ENCODE peak calls at places on chromosomes 6 and 20, in nine cellular contexts. W is AG04450, N is neural progenitor cell, B is astrocyte of the spinal cord, M is BE2C, H is lower leg skin, S is cardiac muscle cell, A is fibroblast of lung, I is adrenal gland. Q is an unnamed sample.

GRCh38 chr6:109713097-109713496 is 22.0 kb downstream of the FIG4 start:
- DNase-seq in W (no peak), N (no peak), B (no peak), M (no peak), H (no peak), S (no peak), A (no peak), I (no peak), Q (no peak)

GRCh38 chr6:114377881-114378280 is 35.1 kb upstream of the HS3ST5 start:
- DNase-seq in W (no peak), N (no peak), B (peak; percentile 3), M (no peak), H (no peak), S (no peak), A (no peak), I (no peak), Q (no peak)

GRCh38 chr20:45758096-45758495 is 33.6 kb downstream of the WFDC3 start:
- DNase-seq in W (no peak), N (no peak), B (no peak), M (no peak), H (no peak), S (no peak), A (no peak), I (no peak), Q (no peak)

GRCh38 chr20:36574278-36575065 is 1.1 kb downstream of the TGIF2 start:
- DNase-seq in W (no peak), N (peak; percentile 74), B (no peak), M (peak; percentile 60), H (no peak), S (peak; percentile 78), A (peak; percentile 23), I (no peak), Q (no peak)

GRCh38 chr20:39624316-39624715 is 662.2 kb downstream of the DHX35 start:
- DNase-seq in W (no peak), N (no peak), B (no peak), M (no peak), H (no peak), S (no peak), A (no peak), I (no peak), Q (no peak)

GRCh38 chr6:52667572-52667971 is 3.3 kb upstream of the TMEM14A start:
- DNase-seq in W (no peak), N (no peak), B (no peak), M (no peak), H (no peak), S (no peak), A (no peak), I (no peak), Q (no peak)

GRCh38 chr20:32191422-32191821 is 16.1 kb downstream of the PLAGL2 start:
- DNase-seq in W (no peak), N (no peak), B (no peak), M (no peak), H (no peak), S (no peak), A (no peak), I (peak; percentile 47), Q (no peak)

GRCh38 chr6:113050010-113050893 is 703.1 kb downstream of the RFPL4B start:
- DNase-seq in W (no peak), N (peak; percentile 8), B (peak; percentile 63), M (no peak), H (no peak), S (peak; percentile 40), A (no peak), I (no peak), Q (no peak)

GRCh38 chr6:4662886-4663285 is 113.3 kb upstream of the CDYL start:
- DNase-seq in W (no peak), N (no peak), B (no peak), M (no peak), H (no peak), S (no peak), A (no peak), I (no peak), Q (no peak)

GRCh38 chr20:1274485-1275313 is 8.6 kb downstream of the SNPH start:
- DNase-seq in W (no peak), N (no peak), B (no peak), M (peak; percentile 59), H (no peak), S (no peak), A (no peak), I (no peak), Q (no peak)

GRCh38 chr6:39599341-39599740 is 125.9 kb downstream of the KIF6 start:
- DNase-seq in W (no peak), N (no peak), B (no peak), M (no peak), H (no peak), S (no peak), A (no peak), I (no peak), Q (peak; percentile 19)

GRCh38 chr20:63696628-63697356 is at the start of gene TNFRSF6B:
- DNase-seq in W (no peak), N (no peak), B (no peak), M (peak; percentile 55), H (no peak), S (no peak), A (no peak), I (no peak), Q (no peak)

GRCh38 chr6:41036601-41037000 is 2.4 kb downstream of the UNC5CL start:
- DNase-seq in W (no peak), N (no peak), B (no peak), M (no peak), H (no peak), S (no peak), A (no peak), I (no peak), Q (no peak)

GRCh38 chr20:43731469-43731868 is 4.7 kb upstream of the GTSF1L start:
- DNase-seq in W (no peak), N (no peak), B (peak; percentile 75), M (peak; percentile 42), H (no peak), S (peak; percentile 74), A (peak; percentile 82), I (no peak), Q (no peak)

GRCh38 chr20:9531581-9531980 is 17.2 kb downstream of the LAMP5 start:
- DNase-seq in W (no peak), N (no peak), B (no peak), M (no peak), H (no peak), S (no peak), A (no peak), I (no peak), Q (no peak)

GRCh38 chr20:21661488-21662055 is 43.9 kb upstream of the PAX1 start:
- DNase-seq in W (no peak), N (no peak), B (no peak), M (no peak), H (no peak), S (no peak), A (no peak), I (no peak), Q (no peak)

GRCh38 chr6:31079656-31080261 is 32.6 kb downstream of the C6orf15 start:
- DNase-seq in W (peak; percentile 41), N (peak; percentile 86), B (peak; percentile 63), M (peak; percentile 76), H (peak; percentile 61), S (peak; percentile 73), A (peak; percentile 68), I (peak; percentile 89), Q (peak; percentile 33)

DNA sequence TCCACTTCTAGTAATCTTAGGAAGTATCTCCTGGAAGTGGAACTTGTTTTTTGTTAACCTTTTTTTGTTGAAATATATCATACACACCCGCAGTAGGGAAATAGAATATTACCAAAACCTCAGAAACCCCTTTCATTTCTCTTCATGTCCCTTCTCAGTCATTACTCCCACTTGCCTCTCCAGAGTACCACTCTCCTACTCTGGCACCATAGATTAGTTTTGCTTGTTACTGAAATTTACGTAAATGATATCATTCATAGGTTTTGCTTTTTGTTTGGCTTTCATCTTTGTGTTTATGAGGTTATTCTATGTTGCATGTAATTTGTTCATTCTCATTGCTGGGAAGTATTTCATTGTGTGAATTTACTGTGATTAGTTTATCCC is 52.9 kb downstream of the ZFAND3 start:
- DNase-seq in W (no peak), N (no peak), B (no peak), M (no peak), H (no peak), S (no peak), A (no peak), I (no peak), Q (no peak)
- TF ChIP-seq CTCF in W (no peak), N (no peak), B (no peak), M (no peak), H (no peak), S (no peak), A (no peak), I (no peak), Q (no peak)

GRCh38 chr6:81894788-81895221 is 142.3 kb upstream of the TENT5A start:
- DNase-seq in W (no peak), N (peak; percentile 40), B (peak; percentile 54), M (no peak), H (peak; percentile 24), S (peak; percentile 22), A (no peak), I (peak; percentile 61), Q (no peak)
- H3K4me3 ChIP-seq in W (peak overlapping the region; percentile 17), N (no peak overlapping the region), B (no peak overlapping the region), M (no peak overlapping the region), H (no peak overlapping the region), S (no peak overlapping the region), A (no peak overlapping the region), I (no peak overlapping the region), Q (no peak overlapping the region)

DNA sequence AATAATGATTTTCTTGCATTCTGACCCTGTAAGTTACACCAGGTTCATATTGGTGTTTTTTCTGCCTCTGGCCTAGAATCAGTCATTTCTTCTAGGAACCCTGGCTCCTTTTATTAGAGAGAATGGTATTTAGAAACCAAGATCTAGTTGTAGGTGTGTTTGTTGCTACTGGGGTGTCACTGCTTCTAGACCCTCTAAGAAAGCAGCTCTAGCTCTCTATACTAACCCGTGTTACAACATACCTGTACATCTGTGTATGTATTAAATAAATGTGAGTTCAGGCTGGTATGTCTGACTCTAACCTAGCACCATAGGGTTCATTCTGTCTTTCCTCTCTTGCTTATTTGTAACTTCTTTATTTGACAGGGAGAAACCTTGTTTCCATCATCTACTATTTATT is 16.8 kb downstream of the SENP6 start:
- DNase-seq in W (no peak), N (no peak), B (no peak), M (no peak), H (no peak), S (no peak), A (no peak), I (no peak), Q (no peak)
- TF ChIP-seq CTCF in W (no peak), N (no peak), B (no peak), M (no peak), H (no peak), S (no peak), A (no peak), I (no peak), Q (no peak)

DNA sequence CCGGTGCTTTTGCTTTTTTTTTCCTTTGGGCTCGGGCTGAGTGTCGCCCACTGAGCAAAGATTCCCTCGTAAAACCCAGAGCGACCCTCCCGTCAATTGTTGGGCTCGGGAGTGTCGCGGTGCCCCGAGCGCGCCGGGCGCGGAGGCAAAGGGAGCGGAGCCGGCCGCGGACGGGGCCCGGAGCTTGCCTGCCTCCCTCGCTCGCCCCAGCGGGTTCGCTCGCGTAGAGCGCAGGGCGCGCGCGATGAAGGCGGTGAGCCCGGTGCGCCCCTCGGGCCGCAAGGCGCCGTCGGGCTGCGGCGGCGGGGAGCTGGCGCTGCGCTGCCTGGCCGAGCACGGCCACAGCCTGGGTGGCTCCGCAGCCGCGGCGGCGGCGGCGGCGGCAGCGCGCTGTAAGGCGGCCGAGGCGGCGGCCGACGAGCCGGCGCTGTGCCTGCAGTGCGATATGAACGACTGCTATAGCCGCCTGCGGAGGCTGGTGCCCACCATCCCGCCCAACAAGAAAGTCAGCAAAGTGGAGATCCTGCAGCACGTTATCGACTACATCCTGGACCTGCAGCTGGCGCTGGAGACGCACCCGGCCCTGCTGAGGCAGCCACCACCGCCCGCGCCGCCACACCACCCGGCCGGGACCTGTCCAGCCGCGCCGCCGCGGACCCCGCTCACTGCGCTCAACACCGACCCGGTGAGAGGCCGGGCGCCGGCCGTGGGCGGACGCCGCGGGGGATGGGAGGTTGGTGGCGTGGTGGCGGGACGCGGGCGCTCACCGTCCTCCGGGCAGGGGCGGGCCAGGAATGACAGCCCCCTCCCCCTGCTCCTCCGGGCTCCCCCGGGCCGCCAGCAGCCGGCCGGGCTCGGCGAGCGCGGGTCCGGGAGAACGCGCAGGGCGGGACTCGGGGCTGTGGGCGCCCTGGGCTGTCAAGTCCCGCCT is 606 bp downstream of the ID4 start:
- DNase-seq in W (no peak), N (peak; percentile 87), B (peak; percentile 37), M (peak; percentile 51), H (no peak), S (peak; percentile 55), A (peak; percentile 28), I (no peak), Q (no peak)
- H3K4me3 ChIP-seq in W (peak overlapping the region; percentile 68), N (peak overlapping the region; percentile 91), B (peak overlapping the region; percentile 64), M (peak overlapping the region; percentile 59), H (peak overlapping the region; percentile 81), S (peak overlapping the region; percentile 100), A (peak overlapping the region; percentile 63), I (peak overlapping the region; percentile 65), Q (peak overlapping the region; percentile 50)

Q was measured in HFF-Myc.